ENCODE peak calls at places on chromosomes 2 and 18, in seven cellular contexts. One of them, this sample, is unnamed.

GRCh38 chr2:208210688-208211451 is 21.0 kb upstream of the C2orf80 start:
- DNase-seq in CD8-positive, alpha-beta memory T cell: no peak
- DNase-seq in mucosa of descending colon: no peak
- DNase-seq in astrocyte of the spinal cord: no peak
- DNase-seq in stimulated activated CD8-positive, alpha-beta memory T cell treated with anti-CD3 and anti-CD28 coated beads, Interleukin-15, amount 100 ng/mL, for 24 hours: no peak
- DNase-seq in neural crest cell: no peak
- DNase-seq in C1 segment of cervical spinal cord: no peak
- DNase-seq in this sample: no peak

GRCh38 chr2:173355132-173355865 is 627 bp downstream of the CDCA7 start:
- DNase-seq in CD8-positive, alpha-beta memory T cell: no peak
- DNase-seq in mucosa of descending colon: peak; percentile 68
- DNase-seq in astrocyte of the spinal cord: peak; percentile 63
- DNase-seq in stimulated activated CD8-positive, alpha-beta memory T cell treated with anti-CD3 and anti-CD28 coated beads, Interleukin-15, amount 100 ng/mL, for 24 hours: peak; percentile 10
- DNase-seq in neural crest cell: peak; percentile 52
- DNase-seq in C1 segment of cervical spinal cord: no peak
- DNase-seq in this sample: no peak

GRCh38 chr2:23925702-23926288 is 1.1 kb downstream of the ATAD2B start:
- DNase-seq in CD8-positive, alpha-beta memory T cell: peak; percentile 41
- DNase-seq in mucosa of descending colon: peak; percentile 70
- DNase-seq in astrocyte of the spinal cord: peak; percentile 68
- DNase-seq in stimulated activated CD8-positive, alpha-beta memory T cell treated with anti-CD3 and anti-CD28 coated beads, Interleukin-15, amount 100 ng/mL, for 24 hours: peak; percentile 21
- DNase-seq in neural crest cell: no peak
- DNase-seq in C1 segment of cervical spinal cord: peak; percentile 70
- DNase-seq in this sample: peak; percentile 59

GRCh38 chr18:10916865-10917264 is 232.5 kb downstream of the PIEZO2 start:
- DNase-seq in CD8-positive, alpha-beta memory T cell: no peak
- DNase-seq in mucosa of descending colon: no peak
- DNase-seq in astrocyte of the spinal cord: peak; percentile 1
- DNase-seq in stimulated activated CD8-positive, alpha-beta memory T cell treated with anti-CD3 and anti-CD28 coated beads, Interleukin-15, amount 100 ng/mL, for 24 hours: no peak
- DNase-seq in neural crest cell: no peak
- DNase-seq in C1 segment of cervical spinal cord: no peak
- DNase-seq in this sample: no peak

GRCh38 chr2:38057651-38058410 is 18.1 kb downstream of the CYP1B1 start:
- DNase-seq in CD8-positive, alpha-beta memory T cell: no peak
- DNase-seq in mucosa of descending colon: no peak
- DNase-seq in astrocyte of the spinal cord: no peak
- DNase-seq in stimulated activated CD8-positive, alpha-beta memory T cell treated with anti-CD3 and anti-CD28 coated beads, Interleukin-15, amount 100 ng/mL, for 24 hours: no peak
- DNase-seq in neural crest cell: no peak
- DNase-seq in C1 segment of cervical spinal cord: no peak
- DNase-seq in this sample: no peak

GRCh38 chr2:109226128-109226527 is 97.1 kb downstream of the SH3RF3 start:
- DNase-seq in CD8-positive, alpha-beta memory T cell: no peak
- DNase-seq in mucosa of descending colon: no peak
- DNase-seq in astrocyte of the spinal cord: no peak
- DNase-seq in stimulated activated CD8-positive, alpha-beta memory T cell treated with anti-CD3 and anti-CD28 coated beads, Interleukin-15, amount 100 ng/mL, for 24 hours: no peak
- DNase-seq in neural crest cell: no peak
- DNase-seq in C1 segment of cervical spinal cord: no peak
- DNase-seq in this sample: peak; percentile 74

GRCh38 chr2:217906787-217907186 is 96.0 kb downstream of the TNS1 start:
- DNase-seq in CD8-positive, alpha-beta memory T cell: no peak
- DNase-seq in mucosa of descending colon: no peak
- DNase-seq in astrocyte of the spinal cord: no peak
- DNase-seq in stimulated activated CD8-positive, alpha-beta memory T cell treated with anti-CD3 and anti-CD28 coated beads, Interleukin-15, amount 100 ng/mL, for 24 hours: no peak
- DNase-seq in neural crest cell: no peak
- DNase-seq in C1 segment of cervical spinal cord: no peak
- DNase-seq in this sample: no peak

GRCh38 chr18:70044626-70045025 is 97.0 kb upstream of the CD226 start:
- DNase-seq in CD8-positive, alpha-beta memory T cell: no peak
- DNase-seq in mucosa of descending colon: no peak
- DNase-seq in astrocyte of the spinal cord: peak; percentile 90
- DNase-seq in stimulated activated CD8-positive, alpha-beta memory T cell treated with anti-CD3 and anti-CD28 coated beads, Interleukin-15, amount 100 ng/mL, for 24 hours: no peak
- DNase-seq in neural crest cell: no peak
- DNase-seq in C1 segment of cervical spinal cord: no peak
- DNase-seq in this sample: no peak

GRCh38 chr2:10513201-10513600 is 65.1 kb upstream of the ODC1 start:
- DNase-seq in CD8-positive, alpha-beta memory T cell: no peak
- DNase-seq in mucosa of descending colon: no peak
- DNase-seq in astrocyte of the spinal cord: no peak
- DNase-seq in stimulated activated CD8-positive, alpha-beta memory T cell treated with anti-CD3 and anti-CD28 coated beads, Interleukin-15, amount 100 ng/mL, for 24 hours: no peak
- DNase-seq in neural crest cell: no peak
- DNase-seq in C1 segment of cervical spinal cord: no peak
- DNase-seq in this sample: no peak

GRCh38 chr2:105188343-105188742 is 53.2 kb upstream of the GPR45 start:
- DNase-seq in CD8-positive, alpha-beta memory T cell: no peak
- DNase-seq in mucosa of descending colon: no peak
- DNase-seq in astrocyte of the spinal cord: no peak
- DNase-seq in stimulated activated CD8-positive, alpha-beta memory T cell treated with anti-CD3 and anti-CD28 coated beads, Interleukin-15, amount 100 ng/mL, for 24 hours: no peak
- DNase-seq in neural crest cell: no peak
- DNase-seq in C1 segment of cervical spinal cord: no peak
- DNase-seq in this sample: no peak

GRCh38 chr18:14086459-14087231 is 45.6 kb downstream of the ZNF519 start:
- DNase-seq in CD8-positive, alpha-beta memory T cell: no peak
- DNase-seq in mucosa of descending colon: no peak
- DNase-seq in astrocyte of the spinal cord: peak; percentile 42
- DNase-seq in stimulated activated CD8-positive, alpha-beta memory T cell treated with anti-CD3 and anti-CD28 coated beads, Interleukin-15, amount 100 ng/mL, for 24 hours: no peak
- DNase-seq in neural crest cell: peak; percentile 26
- DNase-seq in C1 segment of cervical spinal cord: peak; percentile 35
- DNase-seq in this sample: no peak